ENCODE peak calls at places on chromosomes 5 and 9, in five cellular contexts. L, C, V, R and K are unnamed samples. For H3K36me3 and H3K4me1, the result is how much of the 10 kb centered on the place peaks cover.

GRCh38 chr5:131286400-131286715 is 22.5 kb downstream of the CDC42SE2 start:
- DNase-seq in L (no peak), C (no peak), V (no peak), R (no peak), K (no peak)

GRCh38 chr5:150577378-150577777 is 63.1 kb upstream of the SYNPO start:
- DNase-seq in L (no peak), V (no peak), C (no peak), R (no peak), K (peak)

GRCh38 chr5:53895091-53895683 is 334.7 kb downstream of the NDUFS4 start:
- DNase-seq in R (no peak), V (no peak), L (no peak), C (no peak), K (no peak)

GRCh38 chr5:176542596-176543427 is 5.6 kb upstream of the RNF44 start:
- DNase-seq in V (no peak), L (peak), C (no peak), R (peak), K (peak)

GRCh38 chr9:134396825-134397224 is 70.6 kb downstream of the RXRA start:
- DNase-seq in L (no peak), R (no peak), V (no peak), C (no peak), K (no peak)

GRCh38 chr9:134670042-134670525 is 28.5 kb downstream of the COL5A1 start:
- DNase-seq in C (no peak), R (no peak), V (no peak), L (no peak), K (no peak)

GRCh38 chr9:81804306-81804705 is 115.0 kb upstream of the TLE1 start:
- DNase-seq in C (no peak), R (no peak), L (no peak), V (no peak), K (no peak)

GRCh38 chr5:100550531-100551036 is 15.4 kb downstream of the FAM174A start:
- DNase-seq in C (no peak), R (no peak), L (no peak), V (no peak), K (no peak)

GRCh38 chr5:9513825-9514224 is 32.0 kb downstream of the SEMA5A start:
- DNase-seq in V (no peak), C (no peak), R (no peak), L (no peak), K (peak)

GRCh38 chr9:107216331-107216730 is 66.7 kb upstream of the RAD23B start:
- DNase-seq in R (no peak), C (no peak), V (no peak), L (no peak), K (no peak)

GRCh38 chr9:109143881-109144562 is 23.0 kb downstream of the FRRS1L start:
- DNase-seq in R (peak), C (no peak), V (no peak), L (no peak), K (no peak)

GRCh38 chr5:6768590-6769230 is 55.5 kb downstream of the TENT4A start:
- DNase-seq in L (no peak), C (no peak), V (no peak), R (peak), K (no peak)

GRCh38 chr9:129757045-129757444 is 4.2 kb upstream of the PTGES start:
- DNase-seq in V (no peak), C (no peak), L (no peak), R (no peak), K (no peak)

GRCh38 chr5:179878222-179879002 is 19.8 kb upstream of the MRNIP start:
- DNase-seq in C (no peak), V (no peak), L (no peak), R (no peak), K (no peak)

GRCh38 chr5:179880066-179880650 is 21.5 kb upstream of the MRNIP start:
- DNase-seq in R (no peak), V (no peak), C (no peak), L (no peak), K (no peak)

GRCh38 chr5:179880848-179881590 is 22.4 kb upstream of the MRNIP start:
- DNase-seq in C (no peak), L (no peak), V (no peak), R (no peak), K (no peak)

GRCh38 chr5:179879690-179880010 is 21.0 kb upstream of the MRNIP start:
- DNase-seq in V (no peak), L (no peak), C (no peak), R (no peak), K (no peak)

DNA sequence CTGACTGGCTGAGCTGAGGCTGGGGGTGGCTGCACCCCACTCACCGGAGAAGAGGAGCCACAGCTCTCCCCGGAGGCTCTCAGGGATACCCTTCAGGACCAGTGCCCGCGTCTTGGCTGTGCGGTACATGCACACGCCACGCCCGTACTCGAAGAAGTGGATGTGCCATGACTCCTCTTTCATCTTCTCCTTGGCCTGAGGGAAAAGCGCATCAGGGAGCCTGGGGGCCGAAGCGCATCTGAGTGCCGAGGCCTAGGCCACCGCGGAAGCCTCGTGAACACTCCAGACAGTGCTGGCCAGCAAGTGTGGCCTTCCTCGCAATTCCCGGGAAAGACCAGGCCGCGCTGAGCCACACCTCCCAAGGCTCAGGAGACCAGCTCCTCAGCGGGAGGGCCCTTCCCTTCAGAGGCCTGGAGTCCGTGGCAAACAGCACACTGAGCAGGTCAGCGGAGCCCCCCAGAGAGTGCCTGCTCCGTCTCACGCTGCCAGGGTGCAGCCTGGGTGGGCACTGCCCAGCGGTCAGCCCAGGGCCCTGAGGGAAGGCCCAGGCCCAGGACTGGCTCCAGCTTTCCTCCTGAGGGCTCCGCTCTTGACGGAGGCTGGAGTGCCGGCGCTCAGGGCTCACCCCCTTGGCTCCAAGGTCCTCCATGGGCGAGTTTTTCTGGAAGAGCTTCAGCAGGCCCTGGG is 20.5 kb upstream of the MRNIP start:
- DNase-seq in R (no peak), C (no peak), L (no peak), V (no peak), K (no peak)
- H3K36me3 ChIP-seq in R (half or more), C (half or more), L (under half), V (half or more), K (under half)

DNA sequence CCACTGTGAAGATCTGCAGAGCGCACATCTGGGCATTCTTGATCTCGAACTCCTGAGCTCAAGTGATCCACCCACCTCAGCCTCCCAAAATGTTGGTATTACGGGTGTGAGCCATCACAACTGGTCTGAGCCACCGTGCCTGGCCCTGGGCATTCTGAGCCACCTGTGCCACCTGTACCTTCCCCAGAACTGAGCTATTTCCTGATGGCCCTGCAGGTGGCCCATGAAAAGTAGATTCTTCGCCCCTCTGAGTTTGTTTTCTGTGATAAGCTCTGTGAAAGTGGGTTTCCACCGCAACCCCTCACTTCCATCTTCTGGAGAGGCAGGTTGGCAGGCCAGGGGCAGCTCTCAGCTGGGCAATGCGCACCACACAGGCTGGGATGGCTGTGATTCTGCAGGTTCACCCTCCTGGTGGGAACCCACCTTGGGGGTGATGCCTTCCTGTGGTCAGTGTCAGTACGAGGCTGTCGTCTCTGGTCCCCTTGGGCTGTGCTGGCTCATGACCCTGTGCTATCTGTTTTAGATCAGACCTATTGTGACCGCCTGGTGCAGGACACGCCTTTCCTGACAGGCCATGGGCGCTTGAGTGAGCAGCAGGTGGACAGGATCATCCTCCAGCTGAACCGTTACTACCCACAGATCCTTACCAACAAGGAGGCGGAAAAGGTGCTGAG is 11.3 kb downstream of the CARD19 start:
- DNase-seq in L (no peak), R (no peak), C (peak), V (no peak), K (peak)
- H3K4me1 ChIP-seq in L (under half), R (under half), C (under half), V (under half), K (under half)

DNA sequence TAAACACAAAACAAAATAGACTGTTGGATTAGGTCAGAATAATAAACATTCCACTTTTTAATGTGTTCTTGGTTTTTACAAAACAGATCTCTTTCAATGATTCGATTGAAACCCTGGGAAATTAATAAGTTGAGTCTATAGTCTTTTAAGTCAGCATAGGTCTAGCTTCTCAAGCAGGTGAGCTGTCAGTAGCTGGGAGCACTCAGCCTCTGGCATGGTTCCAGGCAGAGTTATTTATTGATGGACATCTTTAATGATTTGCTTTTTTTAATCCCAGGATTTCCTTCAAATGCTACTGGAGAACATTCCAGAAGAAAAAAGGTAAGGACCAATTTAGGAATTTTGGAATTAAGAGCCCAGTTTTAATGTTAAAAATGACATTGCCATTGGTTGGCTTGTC is 241.0 kb downstream of the AOPEP start:
- DNase-seq in C (no peak), R (no peak), L (peak), V (no peak), K (no peak)
- TF ChIP-seq CTCF in C (no peak), R (no peak), L (no peak), V (no peak), K (no peak)

DNA sequence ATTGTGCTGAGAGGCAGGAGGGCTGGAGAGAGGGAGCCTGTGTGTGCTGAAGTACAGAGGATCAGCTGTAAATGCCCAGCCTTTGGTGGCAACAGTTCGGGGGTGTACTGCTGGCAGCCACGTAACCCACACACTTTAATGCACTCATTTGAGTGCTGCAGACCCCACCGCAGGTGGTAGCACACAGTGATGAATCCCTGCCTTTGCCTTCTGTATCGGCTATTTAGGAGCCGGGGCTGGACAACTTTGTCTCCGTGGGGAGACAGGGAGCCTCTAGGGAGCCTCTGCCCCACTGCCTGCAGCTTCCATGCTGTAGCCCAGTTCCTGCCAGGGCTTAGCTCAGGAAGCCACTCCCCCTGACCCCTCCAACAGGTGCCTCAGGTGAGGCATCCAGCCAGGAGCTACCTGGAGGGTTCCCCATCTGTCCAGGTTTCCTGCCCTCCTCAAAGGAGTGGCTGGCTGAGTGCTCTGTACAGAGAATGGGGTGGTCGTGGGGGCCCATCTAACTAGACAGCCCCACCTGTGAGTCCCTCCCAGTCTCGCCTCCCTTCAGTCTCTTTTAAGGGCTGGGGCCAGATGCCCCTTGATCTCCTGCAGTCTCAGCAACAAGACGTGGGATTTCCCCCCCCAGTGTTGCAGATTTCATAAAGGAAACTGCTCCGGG is 44.5 kb downstream of the SECISBP2 start:
- DNase-seq in C (peak), R (no peak), V (no peak), L (no peak), K (no peak)
- H3K36me3 ChIP-seq in C (under half), R (under half), V (under half), L (under half), K (under half)